ENCODE peak calls at places on chromosomes 7 and 10, in nine cellular contexts. N is AG10803, K is thoracic aorta, D is Panc1, U is foreskin fibroblast, P is heart left ventricle, C is glutamatergic neuron, L is fibroblast of mammary gland, V is dorsolateral prefrontal cortex. G is an unnamed sample.

GRCh38 chr7:30027065-30027456 is 559 bp upstream of the FKBP14 start:
- DNase-seq in V (no peak), P (no peak), N (peak; percentile 25), U (peak; percentile 65), L (peak; percentile 62), C (no peak), K (no peak), D (peak; percentile 54), G (peak; percentile 47)

GRCh38 chr10:28797904-28798371 is 120.6 kb downstream of the BAMBI start:
- DNase-seq in N (no peak), V (no peak), D (no peak), K (no peak), L (peak; percentile 2), C (no peak), U (no peak), P (no peak), G (peak; percentile 4)

GRCh38 chr10:87850742-87851205 is 12.6 kb downstream of the KLLN start:
- DNase-seq in K (no peak), U (peak; percentile 85), P (peak; percentile 77), C (peak; percentile 41), D (no peak), V (peak; percentile 57), N (peak; percentile 69), L (peak; percentile 73), G (peak; percentile 72)

GRCh38 chr10:125152646-125153368 is 7.6 kb downstream of the CTBP2 start:
- DNase-seq in C (no peak), K (no peak), U (peak; percentile 81), N (peak; percentile 37), V (peak; percentile 81), L (no peak), P (peak; percentile 86), D (no peak), G (peak; percentile 54)

GRCh38 chr10:86082556-86082955 is 284.0 kb downstream of the GRID1 start:
- DNase-seq in U (no peak), C (no peak), K (no peak), L (no peak), D (no peak), P (no peak), V (no peak), N (no peak), G (no peak)

GRCh38 chr10:112960151-112960681 is 10.2 kb downstream of the TCF7L2 start:
- DNase-seq in V (no peak), C (no peak), N (no peak), D (no peak), L (no peak), U (peak; percentile 32), K (no peak), P (no peak), G (no peak)

GRCh38 chr10:117135026-117135372 is 3.1 kb downstream of the VAX1 start:
- DNase-seq in N (no peak), V (no peak), K (no peak), U (no peak), C (no peak), L (no peak), P (no peak), D (no peak), G (no peak)

GRCh38 chr7:91249506-91250233 is 14.6 kb upstream of the FZD1 start:
- DNase-seq in L (peak; percentile 78), V (no peak), P (no peak), K (no peak), C (no peak), U (peak; percentile 87), N (peak; percentile 83), D (no peak), G (peak; percentile 95)

GRCh38 chr10:49008505-49009202 is 69.0 kb upstream of the LRRC18 start:
- DNase-seq in D (no peak), P (peak; percentile 42), U (no peak), N (no peak), L (no peak), V (no peak), K (no peak), C (no peak), G (no peak)

GRCh38 chr10:119408969-119409371 is 133.5 kb downstream of the RGS10 start:
- DNase-seq in U (no peak), P (no peak), V (no peak), L (no peak), D (no peak), K (no peak), C (no peak), N (no peak), G (no peak)

GRCh38 chr10:59678884-59679301 is 30.8 kb downstream of the SLC16A9 start:
- DNase-seq in P (no peak), V (no peak), N (peak; percentile 15), L (peak; percentile 70), K (no peak), C (no peak), U (peak; percentile 6), D (no peak), G (no peak)

DNA sequence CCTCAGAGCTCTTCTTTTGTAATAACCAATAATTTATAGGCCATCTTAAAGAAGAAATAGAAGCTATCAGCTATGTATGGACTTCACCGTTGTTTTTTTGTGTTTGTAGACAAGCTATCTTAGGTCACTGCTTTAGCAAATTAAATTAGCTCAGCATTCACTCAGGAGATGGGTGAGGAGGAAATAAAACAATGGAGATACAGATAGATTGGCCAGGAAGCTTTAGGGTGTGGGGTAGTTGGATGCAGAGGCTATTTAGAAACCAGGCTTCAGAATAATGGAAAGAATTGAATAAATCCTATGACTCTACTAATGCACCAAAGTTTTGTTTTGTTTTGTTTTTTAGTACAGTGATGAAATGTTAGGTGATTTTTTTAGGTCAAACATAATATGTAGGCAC is 66.1 kb downstream of the MDFIC start:
- DNase-seq in U (no peak), C (no peak), K (no peak), L (no peak), D (no peak), N (no peak), P (no peak), V (no peak), G (no peak)
- TF ChIP-seq CTCF in U (no peak), C (no peak), K (no peak), L (no peak), D (no peak), N (no peak), P (no peak), V (no peak), G (no peak)

GRCh38 chr10:4150676-4151075 is 365.7 kb upstream of the KLF6 start:
- DNase-seq in V (no peak), C (no peak), L (no peak), K (no peak), U (no peak), N (no peak), D (no peak), P (no peak), G (no peak)
- TF ChIP-seq CTCF in V (no peak), C (no peak), L (no peak), K (no peak), U (no peak), N (no peak), D (no peak), P (no peak), G (no peak)

GRCh38 chr10:129498680-129499079 is 31.6 kb downstream of the MGMT start:
- DNase-seq in U (no peak), L (no peak), V (no peak), K (no peak), N (no peak), P (no peak), D (no peak), C (no peak), G (no peak)
- TF ChIP-seq CTCF in U (no peak), L (no peak), V (no peak), K (no peak), N (no peak), P (no peak), D (peak; percentile 31), C (no peak), G (no peak)

GRCh38 chr7:156556083-156556482 is 84.5 kb upstream of the RNF32 start:
- DNase-seq in U (no peak), K (no peak), P (no peak), D (no peak), N (no peak), V (no peak), C (no peak), L (no peak), G (no peak)

GRCh38 chr7:156559001-156559400 is 81.6 kb upstream of the RNF32 start:
- DNase-seq in C (no peak), P (no peak), K (no peak), V (no peak), N (no peak), D (no peak), U (no peak), L (no peak), G (no peak)

GRCh38 chr7:156560075-156560474 is 80.5 kb upstream of the RNF32 start:
- DNase-seq in V (no peak), D (no peak), N (no peak), C (no peak), L (no peak), K (no peak), U (no peak), P (no peak), G (no peak)

GRCh38 chr7:156560696-156561210 is 79.8 kb upstream of the RNF32 start:
- DNase-seq in C (no peak), N (no peak), P (no peak), K (no peak), D (no peak), U (no peak), V (no peak), L (no peak), G (no peak)

DNA sequence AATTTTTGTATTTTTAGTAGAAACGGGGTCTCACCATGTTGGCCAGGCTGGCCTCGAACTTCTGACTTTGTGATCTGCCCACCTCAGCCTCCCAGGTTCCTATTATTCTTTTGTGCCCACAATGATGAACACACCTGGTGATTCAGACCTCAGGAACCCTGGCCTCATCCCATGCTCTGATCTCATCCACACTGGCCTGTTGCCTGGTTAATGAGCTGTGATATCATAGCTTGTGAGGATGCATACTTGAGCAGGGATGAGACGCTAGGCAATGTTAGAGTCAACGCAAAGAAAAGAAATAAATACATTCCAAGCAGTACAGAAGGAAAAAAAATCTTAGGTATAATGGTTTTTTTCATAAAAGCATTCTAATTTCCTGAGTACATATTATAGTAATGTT is 82.4 kb upstream of the RNF32 start:
- DNase-seq in P (no peak), D (peak; percentile 94), C (no peak), V (no peak), L (peak; percentile 27), U (peak; percentile 11), N (no peak), K (no peak), G (peak; percentile 70)
- TF ChIP-seq CTCF in P (no peak), D (no peak), C (no peak), V (no peak), L (no peak), U (no peak), N (no peak), K (no peak), G (no peak)

GRCh38 chr7:25950488-25951413 is 201.2 kb upstream of the NFE2L3 start:
- DNase-seq in N (peak; percentile 76), P (peak; percentile 91), D (no peak), C (peak; percentile 93), U (peak; percentile 78), K (peak; percentile 49), L (peak; percentile 85), V (peak; percentile 61), G (peak; percentile 90)
- TF ChIP-seq CTCF in N (no peak), P (no peak), D (no peak), C (no peak), U (no peak), K (no peak), L (no peak), V (no peak), G (no peak)

G was measured in MCF 10A.